ENCODE peak calls at places on chromosomes 5 and 9, in nine cellular contexts. N is stomach, G is AG09309, R is upper lobe of left lung, Y is SJSA1, O is esophagus squamous epithelium, V is HFF-Myc, P is fibroblast of lung, M is IMR-90. A is an unnamed sample.

GRCh38 chr5:154421868-154422267 is 23.9 kb upstream of the SAP30L start:
- DNase-seq in N (no peak), G (no peak), R (no peak), Y (no peak), O (no peak), V (no peak), P (no peak), M (peak), A (no peak)

GRCh38 chr5:100505984-100506670 is 29.0 kb upstream of the FAM174A start:
- DNase-seq in N (no peak), G (peak), R (no peak), Y (no peak), O (no peak), V (peak), P (peak), M (peak), A (peak)

GRCh38 chr5:136703706-136704105 is 338.4 kb upstream of the TRPC7 start:
- DNase-seq in N (no peak), G (no peak), R (no peak), Y (no peak), O (no peak), V (no peak), P (peak), M (no peak), A (no peak)

GRCh38 chr9:128470560-128470959 is 14.8 kb downstream of the ODF2 start:
- DNase-seq in N (no peak), G (peak), R (no peak), Y (no peak), O (no peak), V (no peak), P (peak), M (peak), A (no peak)

GRCh38 chr5:140401362-140402257 is at the start of gene ANKHD1:
- DNase-seq in N (peak), G (peak), R (peak), Y (peak), O (peak), V (peak), P (peak), M (peak), A (peak)

GRCh38 chr5:159097461-159098284 is 2.0 kb downstream of the EBF1 start:
- DNase-seq in N (no peak), G (peak), R (no peak), Y (peak), O (no peak), V (no peak), P (peak), M (peak), A (no peak)

GRCh38 chr9:114560956-114561355 is 26.6 kb upstream of the ATP6V1G1 start:
- DNase-seq in N (no peak), G (no peak), R (no peak), Y (no peak), O (no peak), V (no peak), P (peak), M (no peak), A (no peak)

GRCh38 chr5:139642891-139643871 is 5.0 kb upstream of the CXXC5 start:
- DNase-seq in N (peak), G (no peak), R (peak), Y (peak), O (no peak), V (no peak), P (no peak), M (no peak), A (no peak)

GRCh38 chr9:81417299-81417675 is 272.1 kb downstream of the TLE1 start:
- DNase-seq in N (no peak), G (no peak), R (no peak), Y (no peak), O (no peak), V (no peak), P (peak), M (no peak), A (no peak)

GRCh38 chr5:111074244-111074643 is 2.7 kb downstream of the TSLP start:
- DNase-seq in N (no peak), G (no peak), R (no peak), Y (no peak), O (no peak), V (no peak), P (no peak), M (no peak), A (no peak)
- H3K4me3 ChIP-seq in N (no peak), G (no peak), R (no peak), Y (peak), O (no peak), V (no peak), P (peak), M (peak), A (peak)

GRCh38 chr5:74684900-74685851 is at the start of gene HEXB:
- DNase-seq in N (peak), G (no peak), R (peak), Y (peak), O (peak), V (no peak), P (peak), M (peak), A (no peak)

GRCh38 chr5:74686962-74687751 is 2.1 kb downstream of the HEXB start:
- DNase-seq in N (no peak), G (no peak), R (no peak), Y (no peak), O (no peak), V (no peak), P (peak), M (peak), A (no peak)

GRCh38 chr5:74682636-74683035 is 2.4 kb upstream of the HEXB start:
- DNase-seq in N (no peak), G (no peak), R (no peak), Y (no peak), O (no peak), V (no peak), P (peak), M (no peak), A (no peak)

DNA sequence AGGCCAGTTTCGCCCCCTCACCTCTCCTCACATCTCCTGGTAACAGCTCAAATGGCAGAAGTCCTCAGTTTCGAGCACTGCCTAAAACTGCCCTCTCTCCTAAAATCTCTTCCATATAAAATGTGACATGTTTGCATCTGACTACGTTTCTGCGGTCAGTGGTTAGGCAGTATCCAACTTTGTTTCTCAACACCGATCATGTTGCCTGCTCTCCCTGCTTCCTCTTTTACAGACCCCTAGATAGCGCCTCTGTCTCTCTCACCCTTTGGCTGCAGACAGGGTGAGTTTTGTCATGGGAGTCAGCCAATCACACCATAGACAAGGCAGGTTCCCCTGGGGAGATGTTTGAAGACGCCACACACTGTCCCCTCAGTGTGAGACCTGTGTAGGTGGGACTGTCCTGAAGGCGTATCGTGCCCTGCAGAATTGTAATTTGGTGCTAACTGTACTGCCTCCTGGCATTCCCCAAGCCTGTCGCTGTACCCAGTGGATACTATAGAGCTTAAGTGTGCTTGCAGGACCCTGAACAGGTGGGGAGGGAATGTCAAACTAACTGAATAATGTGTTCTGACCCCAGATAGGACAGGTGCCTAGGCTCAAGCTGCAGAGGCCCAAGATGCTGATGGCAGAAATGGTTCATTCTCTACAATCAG is 1.1 kb downstream of the HEXB start:
- DNase-seq in N (no peak), G (no peak), R (peak), Y (no peak), O (no peak), V (no peak), P (peak), M (peak), A (no peak)
- H3K4me3 ChIP-seq in N (peak), G (peak), R (peak), Y (peak), O (peak), V (peak), P (peak), M (peak), A (peak)

DNA sequence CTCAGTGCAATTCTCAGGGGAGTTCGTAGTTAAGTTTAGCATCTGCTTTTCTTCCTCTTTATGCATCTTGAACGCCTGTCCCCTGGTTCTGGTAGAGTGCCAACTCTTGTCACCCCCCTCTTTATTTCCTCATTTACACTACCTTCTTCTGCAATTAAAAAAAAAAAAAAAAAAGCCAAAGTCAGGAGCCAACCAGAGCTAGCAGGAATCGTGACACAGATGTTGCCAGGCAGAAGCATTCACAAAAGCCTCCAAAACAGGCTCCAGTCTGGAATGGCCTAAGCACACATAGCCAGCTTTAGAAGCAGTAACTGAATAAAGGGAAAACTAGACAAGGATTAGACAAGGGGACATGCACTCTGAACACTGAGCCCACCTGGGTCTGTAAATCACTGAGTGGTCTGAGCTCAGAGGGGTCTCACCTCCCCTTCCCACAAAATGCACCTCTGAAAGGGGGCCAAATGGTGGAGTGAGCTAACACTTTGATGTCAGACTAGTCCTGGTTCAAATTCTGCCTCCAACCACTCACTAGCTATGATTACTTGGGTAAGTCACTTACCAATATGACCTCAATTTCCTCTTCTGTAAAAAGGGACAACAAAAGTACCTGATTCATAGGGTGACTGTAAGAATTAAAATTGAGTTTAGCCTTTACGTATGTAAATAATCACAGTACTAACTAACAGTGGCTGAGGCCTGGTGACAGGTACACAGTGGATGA is 2.0 kb downstream of the CD74 start:
- DNase-seq in N (peak), G (peak), R (peak), Y (no peak), O (no peak), V (peak), P (peak), M (peak), A (peak)
- H3K4me3 ChIP-seq in N (peak), G (no peak), R (peak), Y (no peak), O (peak), V (no peak), P (no peak), M (no peak), A (no peak)

DNA sequence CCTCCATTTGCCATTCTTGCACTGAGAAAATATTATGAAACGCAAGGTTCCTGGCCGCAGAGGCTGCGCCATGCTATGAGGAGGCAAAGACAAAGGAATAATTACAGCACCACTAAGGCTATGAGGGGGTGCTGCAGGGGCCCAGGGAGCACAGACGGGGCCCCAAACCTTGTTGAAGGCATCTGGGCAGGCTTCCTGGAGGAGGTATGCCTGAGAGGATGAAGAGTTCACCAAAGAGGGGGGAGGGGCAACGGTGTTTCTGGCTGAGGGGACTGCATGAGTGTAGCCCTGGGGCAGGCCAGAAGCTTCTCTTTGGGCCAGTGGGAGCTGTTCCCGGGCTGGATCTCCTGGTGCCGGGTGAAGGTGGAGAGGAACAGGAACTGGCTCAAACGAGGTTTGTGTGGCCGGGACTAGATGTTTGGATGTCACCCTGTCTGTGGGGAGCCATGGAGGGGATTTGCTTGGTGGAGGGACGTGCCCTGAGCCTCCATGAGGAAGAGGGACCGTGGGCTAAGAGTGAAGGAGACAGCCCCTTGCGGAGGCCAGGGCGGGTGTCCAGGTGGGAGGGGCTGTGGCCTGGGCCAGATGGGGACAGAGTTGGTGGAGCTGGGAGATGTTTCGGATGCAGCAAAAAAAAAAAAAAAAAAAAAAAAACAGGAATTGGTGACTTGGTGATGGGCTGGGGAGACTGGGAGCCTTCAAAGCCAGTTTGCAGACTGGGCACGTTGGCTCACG is 28.2 kb downstream of the PTGES start:
- DNase-seq in N (no peak), G (no peak), R (no peak), Y (no peak), O (no peak), V (no peak), P (no peak), M (no peak), A (no peak)
- H3K4me3 ChIP-seq in N (no peak), G (no peak), R (no peak), Y (no peak), O (no peak), V (no peak), P (no peak), M (no peak), A (no peak)

GRCh38 chr5:19739691-19740090 is 248.3 kb downstream of the CDH18 start:
- DNase-seq in N (no peak), G (no peak), R (no peak), Y (no peak), O (no peak), V (no peak), P (no peak), M (no peak), A (no peak)
- H3K4me3 ChIP-seq in N (no peak), G (no peak), R (no peak), Y (no peak), O (no peak), V (no peak), P (no peak), M (no peak), A (no peak)

DNA sequence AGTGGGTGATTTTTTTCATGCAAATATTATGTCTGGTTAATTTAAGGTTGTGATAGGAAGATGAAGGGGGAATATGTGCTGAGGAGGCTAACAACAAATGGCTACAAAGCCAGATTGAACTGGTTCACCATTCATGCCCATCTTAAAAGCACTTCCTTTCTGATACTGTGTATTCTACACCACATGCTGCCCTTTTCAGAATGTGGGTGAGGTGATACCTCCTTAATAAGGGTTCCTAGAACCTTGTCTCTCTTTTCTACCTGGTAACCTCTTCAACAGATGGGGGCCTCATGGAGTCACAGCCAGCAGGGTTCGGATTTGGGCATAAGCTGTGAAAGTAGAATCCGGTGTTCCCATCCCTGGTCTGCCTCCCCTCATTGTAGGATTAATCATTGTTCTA is 1064.0 kb upstream of the SEMA6A start:
- DNase-seq in N (no peak), G (no peak), R (no peak), Y (no peak), O (no peak), V (no peak), P (no peak), M (no peak), A (no peak)
- H3K4me3 ChIP-seq in N (no peak), G (no peak), R (no peak), Y (no peak), O (no peak), V (no peak), P (no peak), M (no peak), A (no peak)

GRCh38 chr9:133478851-133479711 is at the start of gene SLC2A6:
- DNase-seq in N (peak), G (no peak), R (peak), Y (peak), O (no peak), V (peak), P (peak), M (peak), A (peak)

GRCh38 chr9:133476941-133477340 is 2.0 kb downstream of the SLC2A6 start:
- DNase-seq in N (no peak), G (no peak), R (no peak), Y (no peak), O (no peak), V (no peak), P (no peak), M (no peak), A (no peak)

GRCh38 chr9:133476531-133476930 is 2.4 kb downstream of the SLC2A6 start:
- DNase-seq in N (no peak), G (no peak), R (no peak), Y (no peak), O (no peak), V (no peak), P (no peak), M (peak), A (no peak)

GRCh38 chr9:133477461-133477860 is 1.4 kb downstream of the SLC2A6 start:
- DNase-seq in N (no peak), G (no peak), R (no peak), Y (no peak), O (no peak), V (no peak), P (no peak), M (no peak), A (no peak)

GRCh38 chr9:133477992-133478850 is 678 bp downstream of the SLC2A6 start:
- DNase-seq in N (no peak), G (no peak), R (no peak), Y (peak), O (no peak), V (no peak), P (peak), M (peak), A (no peak)
- H3K4me3 ChIP-seq in N (peak), G (peak), R (peak), Y (peak), O (peak), V (peak), P (peak), M (peak), A (peak)

GRCh38 chr9:21970800-21971620 is 23.2 kb downstream of the CDKN2A start:
- DNase-seq in N (no peak), G (no peak), R (no peak), Y (no peak), O (no peak), V (no peak), P (no peak), M (no peak), A (no peak)
- H3K4me3 ChIP-seq in N (no peak), G (no peak), R (no peak), Y (no peak), O (no peak), V (no peak), P (no peak), M (no peak), A (no peak)

DNA sequence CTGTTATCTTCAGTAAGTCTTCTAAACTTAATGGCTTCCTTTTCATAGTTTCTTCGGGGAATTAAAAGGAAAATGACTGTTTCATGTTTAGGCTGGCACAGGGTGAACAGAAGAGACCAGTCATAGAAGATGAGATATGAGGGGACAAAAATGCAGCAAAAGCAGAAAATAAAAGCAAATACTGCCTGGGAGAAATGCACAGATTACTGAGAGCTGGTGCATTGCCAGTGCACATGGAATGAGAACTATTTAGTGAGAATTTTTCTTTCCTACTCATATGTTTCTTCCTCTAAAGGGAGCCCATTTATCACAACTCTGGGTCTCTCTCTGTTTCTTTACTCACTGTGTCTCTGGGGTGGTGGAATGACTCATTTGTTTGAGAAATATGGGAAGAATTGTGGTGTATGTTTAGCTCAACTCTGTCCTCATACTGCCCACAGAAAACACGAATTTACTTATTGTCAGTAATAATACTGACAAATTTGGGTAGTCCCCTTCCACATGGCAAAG is 25.9 kb upstream of the ANKRD55 start:
- DNase-seq in N (no peak), G (peak), R (no peak), Y (peak), O (no peak), V (peak), P (peak), M (peak), A (peak)
- H3K4me3 ChIP-seq in N (no peak), G (no peak), R (no peak), Y (no peak), O (no peak), V (no peak), P (no peak), M (peak), A (no peak)